ENCODE peak calls at places on chromosomes 2 and 18, in nine cellular contexts. W is Calu3, E is cardiac fibroblast, L is epithelial cell of esophagus, B is astrocyte, U is AG10803, G is uterus, J is foreskin fibroblast, K is B cell. C is an unnamed sample.

GRCh38 chr2:30722936-30723725 is 84.1 kb downstream of the CAPN13 start:
- DNase-seq in K (no peak), L (no peak), J (no peak), E (no peak), G (no peak), B (no peak), W (no peak), U (no peak), C (no peak)

GRCh38 chr2:139123795-139124194 is 343.6 kb upstream of the NXPH2 start:
- DNase-seq in J (no peak), G (no peak), B (no peak), W (no peak), K (no peak), U (no peak), E (no peak), L (no peak), C (no peak)

GRCh38 chr2:133718688-133719201 is 150.5 kb upstream of the NCKAP5 start:
- DNase-seq in L (peak), W (no peak), J (peak), K (no peak), E (peak), G (no peak), U (peak), B (peak), C (peak)

GRCh38 chr2:31000970-31001369 is 137.3 kb downstream of the GALNT14 start:
- DNase-seq in U (no peak), L (no peak), E (no peak), W (no peak), K (no peak), B (no peak), J (no peak), G (no peak), C (no peak)

GRCh38 chr18:61851940-61852451 is 40.8 kb downstream of the RNF152 start:
- DNase-seq in K (no peak), J (peak), W (no peak), U (peak), E (peak), G (no peak), B (peak), L (no peak), C (peak)

GRCh38 chr2:133607679-133608078 is 39.4 kb upstream of the NCKAP5 start:
- DNase-seq in W (no peak), G (no peak), K (no peak), J (no peak), L (peak), E (no peak), U (peak), B (peak), C (no peak)

GRCh38 chr18:35267161-35267651 is 22.8 kb downstream of the ZSCAN30 start:
- DNase-seq in E (peak), B (peak), G (peak), U (peak), K (peak), W (no peak), J (peak), L (peak), C (no peak)

GRCh38 chr2:28488083-28488482 is 7.8 kb upstream of the PLB1 start:
- DNase-seq in K (no peak), G (no peak), E (no peak), L (no peak), U (no peak), J (no peak), B (no peak), W (no peak), C (no peak)

GRCh38 chr2:175366814-175367213 is 185.3 kb upstream of the ATP5MC3 start:
- DNase-seq in G (no peak), B (peak), L (peak), J (peak), K (no peak), U (peak), W (peak), E (peak), C (peak)

GRCh38 chr18:36752929-36753865 is 75.6 kb downstream of the TPGS2 start:
- DNase-seq in J (no peak), K (no peak), E (peak), W (no peak), L (no peak), U (peak), G (no peak), B (peak), C (no peak)

GRCh38 chr2:108968619-108969018 is 20.4 kb downstream of the EDAR start:
- DNase-seq in J (no peak), L (peak), G (no peak), W (peak), E (no peak), U (no peak), B (peak), K (no peak), C (peak)

GRCh38 chr2:172438741-172439508 is 11.5 kb downstream of the ITGA6 start:
- DNase-seq in U (peak), E (peak), B (peak), G (no peak), L (peak), J (peak), K (no peak), W (peak), C (peak)

GRCh38 chr2:225117061-225117716 is 74.9 kb upstream of the DOCK10 start:
- DNase-seq in U (peak), B (peak), K (no peak), W (no peak), G (no peak), L (no peak), E (peak), J (peak), C (peak)

GRCh38 chr2:32918774-32919173 is 28.0 kb upstream of the LTBP1 start:
- DNase-seq in E (no peak), G (no peak), U (no peak), K (no peak), L (no peak), J (no peak), W (no peak), B (no peak), C (no peak)

GRCh38 chr18:48766487-48766886 is 184.3 kb downstream of the SMAD7 start:
- DNase-seq in W (no peak), E (no peak), K (no peak), L (peak), J (no peak), G (no peak), U (no peak), B (no peak), C (no peak)

GRCh38 chr18:48770243-48770642 is 180.5 kb downstream of the SMAD7 start:
- DNase-seq in B (no peak), G (no peak), J (no peak), W (no peak), L (no peak), E (no peak), K (no peak), U (no peak), C (no peak)

GRCh38 chr18:48771641-48772380 is 179.0 kb downstream of the SMAD7 start:
- DNase-seq in J (no peak), K (no peak), E (no peak), G (no peak), U (no peak), W (no peak), L (no peak), B (no peak), C (no peak)

GRCh38 chr18:48767090-48767670 is 183.6 kb downstream of the SMAD7 start:
- DNase-seq in E (peak), U (peak), B (no peak), K (no peak), J (peak), G (no peak), W (no peak), L (no peak), C (no peak)

GRCh38 chr18:48769006-48769646 is 181.6 kb downstream of the SMAD7 start:
- DNase-seq in B (no peak), E (no peak), G (no peak), W (no peak), K (no peak), L (no peak), U (no peak), J (no peak), C (no peak)
- TF ChIP-seq CTCF in B (no peak), E (peak), G (no peak), W (no peak), K (no peak), L (peak), U (no peak), J (no peak), C (no peak)

DNA sequence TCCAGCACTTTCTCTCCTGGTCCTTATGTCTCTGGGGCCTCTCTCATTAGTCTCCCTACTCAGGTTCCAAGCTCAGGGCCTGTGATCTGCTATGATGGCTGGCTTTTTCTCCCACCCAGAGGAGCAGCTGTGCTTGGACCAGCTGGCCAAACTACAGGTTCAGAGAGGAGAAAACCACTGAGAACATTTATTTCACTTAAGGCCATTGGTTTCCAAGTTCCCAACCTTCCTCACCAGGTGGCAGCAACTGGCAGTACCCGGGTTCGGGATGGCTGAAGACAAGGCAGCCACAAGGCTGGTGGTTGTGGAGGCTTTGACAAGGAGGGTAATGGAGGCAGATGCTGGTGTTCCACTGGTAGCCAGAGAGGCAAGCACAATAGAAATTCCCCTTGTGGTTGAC is 29.9 kb upstream of the SELENOI start:
- DNase-seq in E (no peak), G (no peak), B (no peak), U (peak), K (no peak), J (peak), L (no peak), W (peak), C (no peak)
- TF ChIP-seq CTCF in E (peak), G (no peak), B (no peak), U (peak), K (no peak), J (peak), L (peak), W (peak), C (peak)

DNA sequence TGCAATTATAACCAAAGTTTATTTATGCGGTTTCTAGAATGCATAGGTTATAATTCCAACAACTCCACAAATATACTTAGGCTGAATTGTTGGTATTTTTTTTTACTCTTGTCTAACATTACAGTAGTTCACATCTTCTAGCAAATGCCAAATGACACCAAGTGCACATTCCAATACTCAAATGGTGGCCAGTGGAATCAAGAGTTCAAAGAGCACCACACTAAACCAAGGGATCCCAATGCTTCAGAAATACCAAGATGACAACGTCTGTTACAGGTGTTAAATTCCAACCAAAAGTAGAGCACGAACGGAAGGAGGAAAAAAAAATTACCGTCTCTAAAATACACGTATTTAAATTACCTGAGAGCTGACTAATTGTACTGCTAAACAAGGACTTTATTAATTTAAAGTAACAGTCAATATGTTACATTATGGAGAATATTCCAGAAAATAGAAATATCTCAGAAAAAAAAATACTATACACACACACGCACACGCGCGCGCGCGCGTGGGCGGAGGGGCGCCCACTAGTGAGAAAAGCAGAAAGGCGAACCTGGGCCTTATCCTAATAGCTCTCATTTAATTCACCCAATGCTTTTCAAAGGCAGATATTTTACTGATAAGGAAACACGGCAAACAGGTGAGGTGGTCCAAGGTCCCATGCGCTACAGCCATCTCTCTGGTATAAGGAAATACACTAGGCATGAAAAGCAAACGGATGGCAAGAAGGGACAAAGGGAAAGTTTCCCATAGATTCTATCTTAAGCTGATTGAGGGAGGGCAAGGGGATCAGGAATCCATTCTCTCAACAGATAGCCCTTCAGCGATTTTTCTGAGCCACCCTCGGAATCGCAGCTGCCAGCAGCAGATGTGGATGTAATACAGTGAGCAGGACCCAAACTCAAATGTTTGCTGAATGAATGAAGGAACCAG is 136.5 kb downstream of the TMEM247 start:
- DNase-seq in G (no peak), L (no peak), E (peak), U (no peak), K (peak), J (peak), W (no peak), B (no peak), C (peak)
- TF ChIP-seq CTCF in G (no peak), L (no peak), E (peak), U (peak), K (peak), J (peak), W (no peak), B (no peak), C (no peak)

GRCh38 chr2:223102040-223102899 is 50.3 kb downstream of the KCNE4 start:
- DNase-seq in J (no peak), U (no peak), G (no peak), B (no peak), K (no peak), L (peak), W (no peak), E (no peak), C (no peak)
- TF ChIP-seq CTCF in J (no peak), U (no peak), G (no peak), B (no peak), K (no peak), L (no peak), W (no peak), E (no peak), C (no peak)

GRCh38 chr2:229431331-229431954 is 160.4 kb upstream of the PID1 start:
- DNase-seq in L (peak), K (no peak), U (peak), J (peak), E (peak), B (peak), W (no peak), G (no peak), C (peak)
- TF ChIP-seq CTCF in L (peak), K (no peak), U (peak), J (peak), E (peak), B (peak), W (peak), G (peak), C (peak)